ENCODE peak calls at places on chromosome 11, in nine cellular contexts. One of them, this sample, is unnamed.

GRCh38 chr11:76694664-76695063 is 24.1 kb upstream of the LRRC32 start:
- DNase-seq in tibial artery: no peak
- DNase-seq in right atrium auricular region: no peak
- DNase-seq in aorta: no peak
- DNase-seq in GM23248: peak; percentile 92
- DNase-seq in neuronal stem cell: no peak
- DNase-seq in IMR-90: peak; percentile 90
- DNase-seq in right cardiac atrium: no peak
- DNase-seq in PC-9: no peak
- DNase-seq in this sample: peak; percentile 96

GRCh38 chr11:84471501-84471900 is 1155.6 kb downstream of the DLG2 start:
- DNase-seq in tibial artery: no peak
- DNase-seq in right atrium auricular region: no peak
- DNase-seq in aorta: no peak
- DNase-seq in GM23248: no peak
- DNase-seq in neuronal stem cell: no peak
- DNase-seq in IMR-90: no peak
- DNase-seq in right cardiac atrium: no peak
- DNase-seq in PC-9: no peak
- DNase-seq in this sample: no peak

GRCh38 chr11:2762451-2762850 is 62.7 kb upstream of the KCNQ1OT1 start:
- DNase-seq in tibial artery: no peak
- DNase-seq in right atrium auricular region: peak; percentile 43
- DNase-seq in aorta: peak; percentile 12
- DNase-seq in GM23248: no peak
- DNase-seq in neuronal stem cell: no peak
- DNase-seq in IMR-90: no peak
- DNase-seq in right cardiac atrium: no peak
- DNase-seq in PC-9: no peak
- DNase-seq in this sample: peak; percentile 57

GRCh38 chr11:120079750-120080610 is 57.9 kb downstream of the TRIM29 start:
- DNase-seq in tibial artery: no peak
- DNase-seq in right atrium auricular region: no peak
- DNase-seq in aorta: no peak
- DNase-seq in GM23248: peak; percentile 39
- DNase-seq in neuronal stem cell: no peak
- DNase-seq in IMR-90: no peak
- DNase-seq in right cardiac atrium: no peak
- DNase-seq in PC-9: no peak
- DNase-seq in this sample: no peak

GRCh38 chr11:20066013-20066782 is 94.1 kb downstream of the DBX1 start:
- DNase-seq in tibial artery: no peak
- DNase-seq in right atrium auricular region: no peak
- DNase-seq in aorta: no peak
- DNase-seq in GM23248: no peak
- DNase-seq in neuronal stem cell: no peak
- DNase-seq in IMR-90: no peak
- DNase-seq in right cardiac atrium: no peak
- DNase-seq in PC-9: no peak
- DNase-seq in this sample: no peak

GRCh38 chr11:85889676-85890579 is 34.7 kb downstream of the CCDC83 start:
- DNase-seq in tibial artery: no peak
- DNase-seq in right atrium auricular region: no peak
- DNase-seq in aorta: no peak
- DNase-seq in GM23248: peak; percentile 88
- DNase-seq in neuronal stem cell: no peak
- DNase-seq in IMR-90: peak; percentile 79
- DNase-seq in right cardiac atrium: no peak
- DNase-seq in PC-9: peak; percentile 96
- DNase-seq in this sample: peak; percentile 42

GRCh38 chr11:64181506-64182411 is 4.2 kb upstream of the STIP1 start:
- DNase-seq in tibial artery: peak; percentile 97
- DNase-seq in right atrium auricular region: peak; percentile 98
- DNase-seq in aorta: peak; percentile 97
- DNase-seq in GM23248: peak; percentile 97
- DNase-seq in neuronal stem cell: no peak
- DNase-seq in IMR-90: peak; percentile 93
- DNase-seq in right cardiac atrium: peak; percentile 94
- DNase-seq in PC-9: peak; percentile 88
- DNase-seq in this sample: peak; percentile 99

GRCh38 chr11:35681181-35681767 is 18.7 kb downstream of the TRIM44 start:
- DNase-seq in tibial artery: no peak
- DNase-seq in right atrium auricular region: no peak
- DNase-seq in aorta: no peak
- DNase-seq in GM23248: no peak
- DNase-seq in neuronal stem cell: no peak
- DNase-seq in IMR-90: no peak
- DNase-seq in right cardiac atrium: no peak
- DNase-seq in PC-9: no peak
- DNase-seq in this sample: no peak

GRCh38 chr11:103877221-103877620 is 159.2 kb upstream of the DDI1 start:
- DNase-seq in tibial artery: no peak
- DNase-seq in right atrium auricular region: no peak
- DNase-seq in aorta: no peak
- DNase-seq in GM23248: peak; percentile 20
- DNase-seq in neuronal stem cell: no peak
- DNase-seq in IMR-90: peak; percentile 16
- DNase-seq in right cardiac atrium: no peak
- DNase-seq in PC-9: no peak
- DNase-seq in this sample: no peak

GRCh38 chr11:96875772-96876171 is 486.0 kb downstream of the JRKL start:
- DNase-seq in tibial artery: no peak
- DNase-seq in right atrium auricular region: no peak
- DNase-seq in aorta: no peak
- DNase-seq in GM23248: peak; percentile 20
- DNase-seq in neuronal stem cell: no peak
- DNase-seq in IMR-90: no peak
- DNase-seq in right cardiac atrium: no peak
- DNase-seq in PC-9: no peak
- DNase-seq in this sample: no peak

GRCh38 chr11:73662445-73663157 is 16.2 kb downstream of the PLEKHB1 start:
- DNase-seq in tibial artery: no peak
- DNase-seq in right atrium auricular region: no peak
- DNase-seq in aorta: no peak
- DNase-seq in GM23248: peak; percentile 37
- DNase-seq in neuronal stem cell: no peak
- DNase-seq in IMR-90: peak; percentile 47
- DNase-seq in right cardiac atrium: no peak
- DNase-seq in PC-9: peak; percentile 10
- DNase-seq in this sample: peak; percentile 73

DNA sequence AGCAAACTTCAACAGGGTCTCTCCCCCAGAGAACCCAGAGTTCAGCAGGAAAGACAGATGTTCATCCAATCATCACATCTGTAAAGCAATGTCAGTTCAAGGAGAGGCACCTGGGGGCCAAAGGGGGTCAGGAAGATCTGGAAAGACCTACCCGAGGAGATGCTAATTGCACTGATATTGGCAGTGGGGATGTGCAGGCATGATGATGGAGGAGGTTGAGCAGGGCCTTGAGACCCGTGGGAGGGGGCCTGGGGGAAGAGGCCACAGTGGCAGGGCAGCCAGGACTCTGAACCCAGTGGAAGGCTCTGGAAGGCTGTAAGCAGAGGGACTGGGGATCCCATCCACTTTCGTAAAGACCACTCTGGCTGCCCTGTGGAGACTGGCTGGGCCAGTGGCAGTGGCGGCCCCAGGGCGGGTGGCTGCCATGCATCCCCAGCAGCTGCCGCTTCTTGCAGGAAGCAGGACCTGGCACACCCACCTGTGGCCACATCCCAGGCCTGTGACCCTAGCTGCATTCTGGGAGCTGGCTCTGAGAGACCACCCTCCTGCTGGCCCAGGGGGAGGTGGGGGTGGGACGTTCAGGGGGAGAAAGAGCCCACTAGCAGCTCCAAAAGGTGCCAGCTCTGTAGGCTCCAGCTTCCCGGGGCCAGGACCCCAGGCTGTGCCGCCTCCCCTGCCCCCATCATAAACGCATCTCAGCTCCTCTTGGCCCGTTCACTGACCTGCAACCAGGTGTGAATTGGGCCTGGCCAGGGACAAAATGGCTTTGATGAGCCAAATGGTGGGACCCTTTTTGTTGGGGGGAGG is 59.9 kb upstream of the FGF3 start:
- DNase-seq in tibial artery: peak; percentile 44
- DNase-seq in right atrium auricular region: no peak
- DNase-seq in aorta: no peak
- DNase-seq in GM23248: no peak
- DNase-seq in neuronal stem cell: no peak
- DNase-seq in IMR-90: no peak
- DNase-seq in right cardiac atrium: no peak
- DNase-seq in PC-9: peak; percentile 21
- DNase-seq in this sample: no peak
- H3K27me3 ChIP-seq in tibial artery: no peaks in the 10 kb centered on the region
- H3K27me3 ChIP-seq in right atrium auricular region: no peaks in the 10 kb centered on the region
- H3K27me3 ChIP-seq in aorta: no peaks in the 10 kb centered on the region
- H3K27me3 ChIP-seq in GM23248: peaks cover 41% of the 10 kb centered on the region
- H3K27me3 ChIP-seq in neuronal stem cell: no peaks in the 10 kb centered on the region
- H3K27me3 ChIP-seq in IMR-90: peaks cover 71% of the 10 kb centered on the region
- H3K27me3 ChIP-seq in right cardiac atrium: no peaks in the 10 kb centered on the region
- H3K27me3 ChIP-seq in PC-9: no peaks in the 10 kb centered on the region
- H3K27me3 ChIP-seq in this sample: peaks cover 34% of the 10 kb centered on the region

DNA sequence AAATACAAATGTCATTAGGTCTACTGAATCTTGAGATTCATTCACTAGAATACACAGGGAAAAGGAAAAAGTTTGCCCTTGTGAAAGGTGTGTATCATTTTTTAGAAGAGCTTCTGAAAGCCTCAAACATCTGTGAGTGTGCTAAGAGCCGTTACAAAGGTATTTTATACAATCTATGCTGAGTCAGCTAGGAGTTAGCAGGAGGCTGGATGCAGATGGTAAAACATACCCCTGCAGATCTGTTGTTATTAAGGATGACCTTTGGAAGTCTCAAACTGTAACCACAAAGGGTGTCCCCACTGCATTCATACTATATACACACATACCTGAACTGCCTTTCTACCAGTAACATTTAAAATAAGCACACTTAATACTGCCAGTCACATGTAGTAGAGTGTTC is 8.3 kb upstream of the C11orf91 start:
- DNase-seq in tibial artery: no peak
- DNase-seq in right atrium auricular region: no peak
- DNase-seq in aorta: no peak
- DNase-seq in GM23248: no peak
- DNase-seq in neuronal stem cell: no peak
- DNase-seq in IMR-90: peak; percentile 58
- DNase-seq in right cardiac atrium: no peak
- DNase-seq in PC-9: peak; percentile 32
- DNase-seq in this sample: no peak
- H3K4me1 ChIP-seq in tibial artery: no peaks in the 10 kb centered on the region
- H3K4me1 ChIP-seq in right atrium auricular region: peaks cover 76% of the 10 kb centered on the region
- H3K4me1 ChIP-seq in aorta: no peaks in the 10 kb centered on the region
- H3K4me1 ChIP-seq in GM23248: peaks cover 45% of the 10 kb centered on the region
- H3K4me1 ChIP-seq in neuronal stem cell: no peaks in the 10 kb centered on the region
- H3K4me1 ChIP-seq in IMR-90: peaks cover 13% of the 10 kb centered on the region
- H3K4me1 ChIP-seq in right cardiac atrium: peaks cover 26% of the 10 kb centered on the region
- H3K4me1 ChIP-seq in PC-9: peaks cover 53% of the 10 kb centered on the region
- H3K4me1 ChIP-seq in this sample: peaks cover 14% of the 10 kb centered on the region

GRCh38 chr11:124740277-124740882 is 638 bp downstream of the NRGN start:
- DNase-seq in tibial artery: no peak
- DNase-seq in right atrium auricular region: no peak
- DNase-seq in aorta: peak; percentile 73
- DNase-seq in GM23248: peak; percentile 60
- DNase-seq in neuronal stem cell: no peak
- DNase-seq in IMR-90: no peak
- DNase-seq in right cardiac atrium: peak; percentile 44
- DNase-seq in PC-9: no peak
- DNase-seq in this sample: peak; percentile 85

GRCh38 chr11:124739479-124740276 is at the start of gene NRGN:
- DNase-seq in tibial artery: peak; percentile 95
- DNase-seq in right atrium auricular region: peak; percentile 93
- DNase-seq in aorta: peak; percentile 96
- DNase-seq in GM23248: peak; percentile 95
- DNase-seq in neuronal stem cell: peak; percentile 92
- DNase-seq in IMR-90: peak; percentile 82
- DNase-seq in right cardiac atrium: peak; percentile 93
- DNase-seq in PC-9: peak; percentile 76
- DNase-seq in this sample: peak; percentile 100

GRCh38 chr11:124736738-124737137 is 3.0 kb upstream of the NRGN start:
- DNase-seq in tibial artery: no peak
- DNase-seq in right atrium auricular region: no peak
- DNase-seq in aorta: no peak
- DNase-seq in GM23248: no peak
- DNase-seq in neuronal stem cell: no peak
- DNase-seq in IMR-90: no peak
- DNase-seq in right cardiac atrium: no peak
- DNase-seq in PC-9: no peak
- DNase-seq in this sample: no peak

GRCh38 chr11:124738713-124739478 is 846 bp upstream of the NRGN start:
- DNase-seq in tibial artery: no peak
- DNase-seq in right atrium auricular region: no peak
- DNase-seq in aorta: no peak
- DNase-seq in GM23248: no peak
- DNase-seq in neuronal stem cell: no peak
- DNase-seq in IMR-90: no peak
- DNase-seq in right cardiac atrium: no peak
- DNase-seq in PC-9: no peak
- DNase-seq in this sample: no peak

GRCh38 chr11:124737638-124738293 is 2.0 kb upstream of the NRGN start:
- DNase-seq in tibial artery: no peak
- DNase-seq in right atrium auricular region: no peak
- DNase-seq in aorta: no peak
- DNase-seq in GM23248: no peak
- DNase-seq in neuronal stem cell: no peak
- DNase-seq in IMR-90: no peak
- DNase-seq in right cardiac atrium: no peak
- DNase-seq in PC-9: no peak
- DNase-seq in this sample: no peak
- H3K27me3 ChIP-seq in tibial artery: no peaks in the 10 kb centered on the region
- H3K27me3 ChIP-seq in right atrium auricular region: peaks cover 11% of the 10 kb centered on the region
- H3K27me3 ChIP-seq in aorta: no peaks in the 10 kb centered on the region
- H3K27me3 ChIP-seq in GM23248: peaks cover 34% of the 10 kb centered on the region
- H3K27me3 ChIP-seq in neuronal stem cell: peaks cover 12% of the 10 kb centered on the region
- H3K27me3 ChIP-seq in IMR-90: peaks cover 23% of the 10 kb centered on the region
- H3K27me3 ChIP-seq in right cardiac atrium: no peaks in the 10 kb centered on the region
- H3K27me3 ChIP-seq in PC-9: no peaks in the 10 kb centered on the region
- H3K27me3 ChIP-seq in this sample: peaks cover 66% of the 10 kb centered on the region

DNA sequence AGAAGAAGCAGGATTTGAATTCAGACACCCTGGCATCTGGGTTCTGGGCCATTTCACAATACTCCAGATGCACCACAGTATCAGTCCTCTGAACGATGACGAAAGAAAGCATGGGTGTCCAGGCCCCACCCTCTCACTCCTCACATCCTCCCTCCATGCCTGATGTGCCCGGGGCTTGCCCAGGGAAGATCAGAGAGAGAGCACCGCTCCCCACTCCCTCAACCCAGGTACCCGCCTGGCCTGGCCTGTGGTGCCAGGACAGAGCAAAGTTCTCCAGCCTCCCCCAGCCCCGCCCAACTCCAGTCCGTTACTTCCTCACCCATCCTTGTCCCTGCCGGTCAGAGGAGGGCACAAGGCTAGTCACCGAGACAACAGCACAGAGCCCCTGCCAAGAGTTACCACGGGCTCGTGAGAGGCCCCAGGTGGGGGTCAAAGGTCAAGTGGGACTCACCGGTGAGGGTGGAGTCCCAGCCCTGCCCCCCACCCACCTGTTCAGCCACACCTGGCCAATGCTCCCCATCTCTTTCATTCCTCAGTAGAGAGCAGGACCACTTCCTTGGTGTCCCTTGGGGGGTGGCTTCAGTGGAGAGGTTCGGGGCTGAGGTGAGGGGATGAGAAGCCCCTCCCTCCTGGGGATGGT is 8.1 kb downstream of the BCL9L start:
- DNase-seq in tibial artery: peak; percentile 93
- DNase-seq in right atrium auricular region: peak; percentile 92
- DNase-seq in aorta: peak; percentile 75
- DNase-seq in GM23248: peak; percentile 97
- DNase-seq in neuronal stem cell: no peak
- DNase-seq in IMR-90: peak; percentile 91
- DNase-seq in right cardiac atrium: peak; percentile 80
- DNase-seq in PC-9: peak; percentile 86
- DNase-seq in this sample: peak; percentile 88
- H3K4me1 ChIP-seq in tibial artery: peaks cover 41% of the 10 kb centered on the region
- H3K4me1 ChIP-seq in right atrium auricular region: peaks cover 100% of the 10 kb centered on the region
- H3K4me1 ChIP-seq in aorta: no peaks in the 10 kb centered on the region
- H3K4me1 ChIP-seq in GM23248: peaks cover 86% of the 10 kb centered on the region
- H3K4me1 ChIP-seq in neuronal stem cell: peaks cover 74% of the 10 kb centered on the region
- H3K4me1 ChIP-seq in IMR-90: peaks cover 65% of the 10 kb centered on the region
- H3K4me1 ChIP-seq in right cardiac atrium: peaks cover 50% of the 10 kb centered on the region
- H3K4me1 ChIP-seq in PC-9: peaks cover 83% of the 10 kb centered on the region
- H3K4me1 ChIP-seq in this sample: peaks cover 92% of the 10 kb centered on the region

This sample was measured in osteoblast.